ENCODE peak calls at places on chromosomes 4 and X, in seven cellular contexts. One of them, this sample, is unnamed.

GRCh38 chr4:15682790-15683495 is 1.3 kb downstream of the FAM200B start:
- DNase-seq in Peyer's patch: no peak
- DNase-seq in lower lobe of right lung: no peak
- DNase-seq in CD4-positive, CD25-positive, alpha-beta regulatory T cell: no peak
- DNase-seq in mammary epithelial cell: no peak
- DNase-seq in mucosa of descending colon: no peak
- DNase-seq in HAP-1: no peak
- DNase-seq in this sample: no peak

GRCh38 chr4:60042941-60043340 is 1157.2 kb upstream of the ADGRL3 start:
- DNase-seq in lower lobe of right lung: no peak
- DNase-seq in mucosa of descending colon: no peak
- DNase-seq in HAP-1: no peak
- DNase-seq in CD4-positive, CD25-positive, alpha-beta regulatory T cell: no peak
- DNase-seq in mammary epithelial cell: no peak
- DNase-seq in Peyer's patch: no peak
- DNase-seq in this sample: no peak

GRCh38 chr4:38310446-38311043 is 350.3 kb downstream of the PTTG2 start:
- DNase-seq in mucosa of descending colon: no peak
- DNase-seq in CD4-positive, CD25-positive, alpha-beta regulatory T cell: peak
- DNase-seq in lower lobe of right lung: no peak
- DNase-seq in Peyer's patch: no peak
- DNase-seq in HAP-1: no peak
- DNase-seq in mammary epithelial cell: no peak
- DNase-seq in this sample: no peak

GRCh38 chr4:78484574-78484973 is 67.0 kb upstream of the ANXA3 start:
- DNase-seq in mucosa of descending colon: no peak
- DNase-seq in mammary epithelial cell: no peak
- DNase-seq in Peyer's patch: no peak
- DNase-seq in CD4-positive, CD25-positive, alpha-beta regulatory T cell: no peak
- DNase-seq in lower lobe of right lung: no peak
- DNase-seq in HAP-1: no peak
- DNase-seq in this sample: no peak

GRCh38 chr4:85769009-85769408 is 294.1 kb downstream of the ARHGAP24 start:
- DNase-seq in mammary epithelial cell: no peak
- DNase-seq in HAP-1: no peak
- DNase-seq in mucosa of descending colon: no peak
- DNase-seq in Peyer's patch: no peak
- DNase-seq in CD4-positive, CD25-positive, alpha-beta regulatory T cell: no peak
- DNase-seq in lower lobe of right lung: no peak
- DNase-seq in this sample: no peak

GRCh38 chr4:4392501-4393183 is 5.7 kb downstream of the NSG1 start:
- DNase-seq in lower lobe of right lung: no peak
- DNase-seq in mammary epithelial cell: peak
- DNase-seq in HAP-1: no peak
- DNase-seq in Peyer's patch: no peak
- DNase-seq in mucosa of descending colon: no peak
- DNase-seq in CD4-positive, CD25-positive, alpha-beta regulatory T cell: no peak
- DNase-seq in this sample: no peak

GRCh38 chr4:155604718-155605601 is 61.7 kb upstream of the GUCY1A1 start:
- DNase-seq in Peyer's patch: no peak
- DNase-seq in mammary epithelial cell: peak
- DNase-seq in mucosa of descending colon: no peak
- DNase-seq in CD4-positive, CD25-positive, alpha-beta regulatory T cell: no peak
- DNase-seq in HAP-1: no peak
- DNase-seq in lower lobe of right lung: no peak
- DNase-seq in this sample: no peak

GRCh38 chr4:166174717-166175510 is 301.9 kb downstream of the TLL1 start:
- DNase-seq in CD4-positive, CD25-positive, alpha-beta regulatory T cell: no peak
- DNase-seq in Peyer's patch: no peak
- DNase-seq in mucosa of descending colon: no peak
- DNase-seq in HAP-1: no peak
- DNase-seq in lower lobe of right lung: no peak
- DNase-seq in mammary epithelial cell: peak
- DNase-seq in this sample: no peak

GRCh38 chr4:169009281-169010124 is 552 bp downstream of the CBR4 start:
- DNase-seq in CD4-positive, CD25-positive, alpha-beta regulatory T cell: peak
- DNase-seq in Peyer's patch: peak
- DNase-seq in mammary epithelial cell: peak
- DNase-seq in mucosa of descending colon: peak
- DNase-seq in lower lobe of right lung: peak
- DNase-seq in HAP-1: peak
- DNase-seq in this sample: no peak

GRCh38 chrX:63250253-63250868 is 100.8 kb downstream of the SPIN4 start:
- DNase-seq in Peyer's patch: no peak
- DNase-seq in CD4-positive, CD25-positive, alpha-beta regulatory T cell: peak
- DNase-seq in mucosa of descending colon: no peak
- DNase-seq in HAP-1: peak
- DNase-seq in lower lobe of right lung: no peak
- DNase-seq in mammary epithelial cell: peak
- DNase-seq in this sample: peak

GRCh38 chrX:14872851-14873675 is at the start of the genes FANCB and MOSPD2:
- DNase-seq in mammary epithelial cell: peak
- DNase-seq in mucosa of descending colon: peak
- DNase-seq in HAP-1: peak
- DNase-seq in Peyer's patch: peak
- DNase-seq in CD4-positive, CD25-positive, alpha-beta regulatory T cell: peak
- DNase-seq in lower lobe of right lung: peak
- DNase-seq in this sample: peak

GRCh38 chr4:90727938-90728337 is 600.7 kb downstream of the CCSER1 start:
- DNase-seq in lower lobe of right lung: no peak
- DNase-seq in mucosa of descending colon: no peak
- DNase-seq in Peyer's patch: no peak
- DNase-seq in CD4-positive, CD25-positive, alpha-beta regulatory T cell: no peak
- DNase-seq in mammary epithelial cell: peak
- DNase-seq in HAP-1: peak
- DNase-seq in this sample: peak

GRCh38 chrX:40933132-40934078 is 151.8 kb upstream of the USP9X start:
- DNase-seq in CD4-positive, CD25-positive, alpha-beta regulatory T cell: no peak
- DNase-seq in mammary epithelial cell: no peak
- DNase-seq in HAP-1: peak
- DNase-seq in Peyer's patch: no peak
- DNase-seq in lower lobe of right lung: no peak
- DNase-seq in mucosa of descending colon: no peak
- DNase-seq in this sample: no peak

GRCh38 chr4:53490965-53491622 is 100.2 kb downstream of the LNX1 start:
- DNase-seq in mammary epithelial cell: peak
- DNase-seq in HAP-1: peak
- DNase-seq in lower lobe of right lung: no peak
- DNase-seq in mucosa of descending colon: no peak
- DNase-seq in CD4-positive, CD25-positive, alpha-beta regulatory T cell: no peak
- DNase-seq in Peyer's patch: no peak
- DNase-seq in this sample: peak

GRCh38 chr4:24999392-25000104 is 31.2 kb downstream of the LGI2 start:
- DNase-seq in mucosa of descending colon: no peak
- DNase-seq in mammary epithelial cell: no peak
- DNase-seq in Peyer's patch: no peak
- DNase-seq in CD4-positive, CD25-positive, alpha-beta regulatory T cell: no peak
- DNase-seq in HAP-1: no peak
- DNase-seq in lower lobe of right lung: no peak
- DNase-seq in this sample: no peak

GRCh38 chr4:81198151-81198550 is 16.9 kb downstream of the PRKG2 start:
- DNase-seq in CD4-positive, CD25-positive, alpha-beta regulatory T cell: no peak
- DNase-seq in mammary epithelial cell: no peak
- DNase-seq in lower lobe of right lung: peak
- DNase-seq in Peyer's patch: no peak
- DNase-seq in HAP-1: no peak
- DNase-seq in mucosa of descending colon: no peak
- DNase-seq in this sample: no peak

GRCh38 chr4:73375328-73375741 is 28.8 kb upstream of the ALB start:
- DNase-seq in mammary epithelial cell: no peak
- DNase-seq in CD4-positive, CD25-positive, alpha-beta regulatory T cell: no peak
- DNase-seq in lower lobe of right lung: no peak
- DNase-seq in HAP-1: no peak
- DNase-seq in Peyer's patch: no peak
- DNase-seq in mucosa of descending colon: no peak
- DNase-seq in this sample: no peak

GRCh38 chr4:154854362-154854761 is 73.3 kb downstream of the RBM46 start:
- DNase-seq in mucosa of descending colon: no peak
- DNase-seq in Peyer's patch: no peak
- DNase-seq in mammary epithelial cell: peak
- DNase-seq in CD4-positive, CD25-positive, alpha-beta regulatory T cell: no peak
- DNase-seq in lower lobe of right lung: no peak
- DNase-seq in HAP-1: no peak
- DNase-seq in this sample: no peak

GRCh38 chr4:70365479-70365878 is 4.9 kb downstream of the SMR3A start:
- DNase-seq in CD4-positive, CD25-positive, alpha-beta regulatory T cell: no peak
- DNase-seq in HAP-1: no peak
- DNase-seq in mammary epithelial cell: peak
- DNase-seq in lower lobe of right lung: no peak
- DNase-seq in mucosa of descending colon: no peak
- DNase-seq in Peyer's patch: no peak
- DNase-seq in this sample: peak

GRCh38 chr4:40452490-40452813 is 117.3 kb downstream of the CHRNA9 start:
- DNase-seq in CD4-positive, CD25-positive, alpha-beta regulatory T cell: no peak
- DNase-seq in HAP-1: no peak
- DNase-seq in Peyer's patch: no peak
- DNase-seq in lower lobe of right lung: no peak
- DNase-seq in mucosa of descending colon: no peak
- DNase-seq in mammary epithelial cell: no peak
- DNase-seq in this sample: no peak

GRCh38 chrX:10620121-10620699 is at the start of gene MID1:
- DNase-seq in lower lobe of right lung: peak
- DNase-seq in mammary epithelial cell: peak
- DNase-seq in CD4-positive, CD25-positive, alpha-beta regulatory T cell: no peak
- DNase-seq in mucosa of descending colon: peak
- DNase-seq in HAP-1: peak
- DNase-seq in Peyer's patch: peak
- DNase-seq in this sample: no peak

GRCh38 chrX:10617186-10617963 is 3.0 kb downstream of the MID1 start:
- DNase-seq in mucosa of descending colon: no peak
- DNase-seq in HAP-1: peak
- DNase-seq in mammary epithelial cell: no peak
- DNase-seq in CD4-positive, CD25-positive, alpha-beta regulatory T cell: no peak
- DNase-seq in lower lobe of right lung: no peak
- DNase-seq in Peyer's patch: no peak
- DNase-seq in this sample: no peak

GRCh38 chrX:10619311-10620015 is 922 bp downstream of the MID1 start:
- DNase-seq in CD4-positive, CD25-positive, alpha-beta regulatory T cell: no peak
- DNase-seq in Peyer's patch: no peak
- DNase-seq in lower lobe of right lung: no peak
- DNase-seq in mucosa of descending colon: no peak
- DNase-seq in mammary epithelial cell: no peak
- DNase-seq in HAP-1: no peak
- DNase-seq in this sample: no peak

GRCh38 chrX:10617964-10618342 is 2.4 kb downstream of the MID1 start:
- DNase-seq in mammary epithelial cell: peak
- DNase-seq in mucosa of descending colon: no peak
- DNase-seq in Peyer's patch: no peak
- DNase-seq in CD4-positive, CD25-positive, alpha-beta regulatory T cell: no peak
- DNase-seq in HAP-1: peak
- DNase-seq in lower lobe of right lung: no peak
- DNase-seq in this sample: no peak

GRCh38 chrX:10618911-10619310 is 1.5 kb downstream of the MID1 start:
- DNase-seq in mammary epithelial cell: no peak
- DNase-seq in Peyer's patch: no peak
- DNase-seq in CD4-positive, CD25-positive, alpha-beta regulatory T cell: no peak
- DNase-seq in mucosa of descending colon: peak
- DNase-seq in lower lobe of right lung: no peak
- DNase-seq in HAP-1: peak
- DNase-seq in this sample: no peak
- H3K4me3 ChIP-seq in mammary epithelial cell: peak
- H3K4me3 ChIP-seq in Peyer's patch: peak
- H3K4me3 ChIP-seq in CD4-positive, CD25-positive, alpha-beta regulatory T cell: no peak
- H3K4me3 ChIP-seq in mucosa of descending colon: no peak
- H3K4me3 ChIP-seq in lower lobe of right lung: peak
- H3K4me3 ChIP-seq in HAP-1: peak
- H3K4me3 ChIP-seq in this sample: peak

DNA sequence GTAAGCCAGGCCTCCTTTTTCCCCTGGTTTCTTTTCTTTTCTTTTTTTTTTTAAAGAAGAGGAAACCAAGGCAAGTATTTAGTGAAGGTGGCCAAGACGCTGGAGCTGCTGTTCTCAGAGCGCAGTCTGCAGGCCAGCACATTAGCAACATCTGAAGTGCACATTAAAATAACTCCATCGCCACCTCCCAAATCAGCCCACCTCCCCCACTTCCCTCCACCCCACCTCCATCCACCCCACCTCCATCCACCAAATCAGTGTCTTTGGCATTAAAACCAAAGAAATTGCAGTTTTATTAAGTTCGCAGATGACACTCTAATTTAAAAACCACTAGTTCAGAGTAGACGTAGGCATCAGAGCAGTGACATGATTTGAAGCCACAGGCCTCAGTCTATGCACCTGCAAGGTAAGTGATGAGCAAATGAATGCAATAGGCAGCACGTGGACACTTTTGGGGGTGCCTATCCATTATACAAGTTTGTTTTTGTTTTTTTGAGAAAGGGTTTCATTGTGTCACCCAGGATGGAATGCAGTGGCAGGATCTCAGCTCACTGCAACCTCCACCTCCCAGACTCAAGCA is 88.1 kb upstream of the TRIM2 start:
- DNase-seq in HAP-1: no peak
- DNase-seq in CD4-positive, CD25-positive, alpha-beta regulatory T cell: no peak
- DNase-seq in Peyer's patch: no peak
- DNase-seq in mammary epithelial cell: no peak
- DNase-seq in lower lobe of right lung: no peak
- DNase-seq in mucosa of descending colon: no peak
- DNase-seq in this sample: no peak
- H3K4me3 ChIP-seq in HAP-1: no peak
- H3K4me3 ChIP-seq in CD4-positive, CD25-positive, alpha-beta regulatory T cell: peak
- H3K4me3 ChIP-seq in Peyer's patch: no peak
- H3K4me3 ChIP-seq in mammary epithelial cell: peak
- H3K4me3 ChIP-seq in lower lobe of right lung: peak
- H3K4me3 ChIP-seq in mucosa of descending colon: no peak
- H3K4me3 ChIP-seq in this sample: no peak

DNA sequence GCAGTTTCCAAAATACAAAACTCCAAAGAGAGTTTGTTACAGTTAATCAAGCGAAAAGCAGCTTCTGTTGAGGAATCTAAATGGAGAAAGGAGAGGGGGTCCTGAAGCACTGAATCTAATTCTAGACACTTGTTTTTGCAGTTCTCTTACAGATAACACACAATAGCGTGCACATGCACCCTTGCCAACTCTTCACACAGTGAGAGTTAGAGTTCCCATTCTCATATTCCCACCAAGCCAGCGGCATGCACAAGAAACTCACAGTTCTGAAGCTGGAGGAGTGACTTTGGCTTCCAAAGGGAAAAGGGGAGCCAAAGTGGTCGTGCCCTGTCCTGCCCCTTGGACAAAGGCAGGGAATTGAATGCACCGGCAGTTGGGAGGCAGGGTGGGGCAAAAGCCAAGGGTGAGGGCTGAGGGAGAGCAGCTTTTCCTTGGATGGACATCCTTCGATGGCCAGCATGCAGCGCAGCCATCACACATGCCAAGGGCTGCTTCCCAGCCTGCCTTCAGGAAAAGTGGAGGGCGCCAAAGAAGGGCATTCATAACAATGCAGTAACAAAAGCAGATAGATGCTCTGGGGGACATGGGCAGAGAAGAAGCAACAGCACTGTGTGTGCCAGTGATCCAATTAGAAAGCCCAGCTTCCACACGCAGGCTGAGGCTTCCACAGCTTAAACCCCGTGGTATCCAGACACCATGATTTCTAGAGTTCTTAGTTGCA is 71.6 kb downstream of the TSPAN5 start:
- DNase-seq in HAP-1: no peak
- DNase-seq in mammary epithelial cell: no peak
- DNase-seq in Peyer's patch: no peak
- DNase-seq in mucosa of descending colon: no peak
- DNase-seq in lower lobe of right lung: no peak
- DNase-seq in CD4-positive, CD25-positive, alpha-beta regulatory T cell: no peak
- DNase-seq in this sample: no peak
- H3K4me3 ChIP-seq in HAP-1: no peak
- H3K4me3 ChIP-seq in mammary epithelial cell: peak
- H3K4me3 ChIP-seq in Peyer's patch: no peak
- H3K4me3 ChIP-seq in mucosa of descending colon: no peak
- H3K4me3 ChIP-seq in lower lobe of right lung: no peak
- H3K4me3 ChIP-seq in CD4-positive, CD25-positive, alpha-beta regulatory T cell: no peak
- H3K4me3 ChIP-seq in this sample: no peak

GRCh38 chr4:13546374-13546854 is 2.1 kb upstream of the NKX3-2 start:
- DNase-seq in mammary epithelial cell: no peak
- DNase-seq in Peyer's patch: no peak
- DNase-seq in HAP-1: no peak
- DNase-seq in mucosa of descending colon: no peak
- DNase-seq in CD4-positive, CD25-positive, alpha-beta regulatory T cell: no peak
- DNase-seq in lower lobe of right lung: no peak
- DNase-seq in this sample: no peak
- H3K4me3 ChIP-seq in mammary epithelial cell: no peak
- H3K4me3 ChIP-seq in Peyer's patch: no peak
- H3K4me3 ChIP-seq in HAP-1: no peak
- H3K4me3 ChIP-seq in mucosa of descending colon: no peak
- H3K4me3 ChIP-seq in CD4-positive, CD25-positive, alpha-beta regulatory T cell: peak
- H3K4me3 ChIP-seq in lower lobe of right lung: no peak
- H3K4me3 ChIP-seq in this sample: no peak

This sample was measured in keratinocyte.